ENCODE peak calls at places on chromosomes 12 and 14, in six cellular contexts. Z, K, O, C, Q and X are unnamed samples. For H3K9me3, the result is how much of the 10 kb centered on the place peaks cover.

GRCh38 chr14:99261916-99262787 is 9.8 kb downstream of the BCL11B start:
- DNase-seq in Z (no peak), K (no peak), O (no peak), C (no peak), Q (peak), X (no peak)

GRCh38 chr14:92513204-92513965 is at the start of gene RIN3:
- DNase-seq in Z (peak), K (peak), O (peak), C (no peak), Q (peak), X (peak)

GRCh38 chr12:42918387-42918786 is 328.8 kb upstream of the PRICKLE1 start:
- DNase-seq in Z (peak), K (no peak), O (no peak), C (no peak), Q (no peak), X (no peak)

GRCh38 chr12:98464155-98464554 is 51.2 kb upstream of the TMPO start:
- DNase-seq in Z (no peak), K (no peak), O (no peak), C (no peak), Q (no peak), X (no peak)

GRCh38 chr12:50685641-50686040 is 78.3 kb upstream of the ATF1 start:
- DNase-seq in Z (no peak), K (no peak), O (no peak), C (no peak), Q (no peak), X (no peak)

GRCh38 chr12:64125913-64126312 is 96.2 kb downstream of the KICS2 start:
- DNase-seq in Z (no peak), K (no peak), O (no peak), C (no peak), Q (no peak), X (no peak)

GRCh38 chr14:99649643-99650042 is 4.7 kb downstream of the HHIPL1 start:
- DNase-seq in Z (no peak), K (no peak), O (no peak), C (no peak), Q (no peak), X (no peak)

GRCh38 chr12:54173066-54173726 is 15.6 kb downstream of the SMUG1 start:
- DNase-seq in Z (no peak), K (no peak), O (peak), C (no peak), Q (peak), X (peak)

GRCh38 chr12:53989227-53990113 is 4.5 kb downstream of the HOXC10 start:
- DNase-seq in Z (no peak), K (peak), O (no peak), C (no peak), Q (no peak), X (peak)

GRCh38 chr12:10331642-10332239 is 24.1 kb downstream of the KLRD1 start:
- DNase-seq in Z (no peak), K (peak), O (no peak), C (no peak), Q (no peak), X (no peak)

GRCh38 chr14:70448633-70449032 is 3.3 kb upstream of the ADAM21 start:
- DNase-seq in Z (no peak), K (peak), O (no peak), C (no peak), Q (no peak), X (no peak)

GRCh38 chr12:42143401-42144173 is 1.1 kb downstream of the GXYLT1 start:
- DNase-seq in Z (no peak), K (peak), O (no peak), C (no peak), Q (no peak), X (no peak)

GRCh38 chr12:51403159-51403558 is 12.0 kb upstream of the GALNT6 start:
- DNase-seq in Z (no peak), K (no peak), O (no peak), C (no peak), Q (no peak), X (no peak)

GRCh38 chr12:55704824-55705780 is 2.6 kb downstream of the ITGA7 start:
- DNase-seq in Z (no peak), K (no peak), O (no peak), C (no peak), Q (no peak), X (no peak)

GRCh38 chr12:47164730-47165439 is 85.1 kb upstream of the AMIGO2 start:
- DNase-seq in Z (no peak), K (no peak), O (no peak), C (no peak), Q (no peak), X (no peak)

GRCh38 chr12:118746960-118747359 is 234.4 kb upstream of the SRRM4 start:
- DNase-seq in Z (no peak), K (no peak), O (no peak), C (no peak), Q (no peak), X (no peak)

GRCh38 chr12:128971802-128972201 is 118.5 kb downstream of the GLT1D1 start:
- DNase-seq in Z (no peak), K (no peak), O (no peak), C (no peak), Q (no peak), X (no peak)

GRCh38 chr12:89273525-89273924 is 78.8 kb downstream of the DUSP6 start:
- DNase-seq in Z (no peak), K (no peak), O (no peak), C (no peak), Q (no peak), X (no peak)

GRCh38 chr12:55743967-55744931 is 1.3 kb downstream of the GDF11 start:
- DNase-seq in Z (no peak), K (no peak), O (peak), C (no peak), Q (no peak), X (no peak)

GRCh38 chr12:108514468-108514972 is 557 bp upstream of the FICD start:
- DNase-seq in Z (no peak), K (no peak), O (no peak), C (no peak), Q (no peak), X (no peak)

GRCh38 chr12:10453144-10453543 is at the start of gene KLRC1:
- DNase-seq in Z (no peak), K (no peak), O (no peak), C (no peak), Q (no peak), X (no peak)

GRCh38 chr12:1083888-1084262 is 92.9 kb downstream of the ERC1 start:
- DNase-seq in Z (peak), K (peak), O (no peak), C (no peak), Q (no peak), X (no peak)

GRCh38 chr14:24734917-24735500 is 101.0 kb upstream of the GZMB start:
- DNase-seq in Z (no peak), K (peak), O (no peak), C (no peak), Q (peak), X (no peak)

GRCh38 chr14:84323963-84324362 is 1206.0 kb upstream of the FLRT2 start:
- DNase-seq in Z (no peak), K (no peak), O (no peak), C (no peak), Q (no peak), X (no peak)

GRCh38 chr12:108930155-108930554 is 50.3 kb downstream of the DAO start:
- DNase-seq in Z (no peak), K (no peak), O (no peak), C (no peak), Q (no peak), X (no peak)

GRCh38 chr12:25040593-25040992 is 91.7 kb upstream of the BCAT1 start:
- DNase-seq in Z (no peak), K (no peak), O (no peak), C (no peak), Q (no peak), X (no peak)

DNA sequence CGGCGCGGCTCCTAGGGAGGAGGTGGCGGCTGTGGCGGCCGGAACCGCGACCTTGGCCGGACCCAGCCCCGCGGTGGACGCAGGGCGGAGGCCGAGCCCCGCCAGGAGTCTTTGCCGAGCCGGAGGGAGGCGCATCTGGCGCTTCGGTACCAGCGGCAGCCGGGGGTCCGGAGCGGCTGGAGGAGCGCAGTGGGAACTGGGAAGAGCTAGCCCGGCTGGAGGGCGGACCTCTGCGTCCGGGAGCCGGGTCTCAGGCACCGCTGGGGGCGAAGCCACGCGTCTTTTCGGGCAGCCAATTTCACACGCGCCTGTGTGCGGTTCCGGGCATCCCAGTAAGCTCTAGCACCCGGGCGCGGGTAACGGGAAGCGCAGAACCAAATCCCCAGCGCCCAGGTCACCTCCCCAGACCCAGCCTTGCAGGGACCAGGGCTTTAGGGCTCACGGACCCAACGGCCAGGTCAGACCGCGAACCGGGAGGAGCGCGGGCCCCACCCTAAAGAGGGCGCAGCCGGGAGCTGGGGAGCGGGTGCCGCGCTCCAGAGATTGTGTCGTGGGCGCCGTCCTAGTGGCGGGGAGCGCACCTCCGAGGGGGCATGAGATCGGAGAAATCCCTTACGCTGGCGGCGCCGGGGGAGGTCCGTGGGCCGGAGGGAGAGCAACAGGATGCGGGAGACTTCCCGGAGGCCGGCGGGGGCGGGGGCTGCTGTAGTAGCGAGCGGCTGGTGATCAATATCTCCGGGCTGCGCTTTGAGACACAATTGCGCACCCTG is 89.4 kb downstream of the GALNT8 start:
- DNase-seq in Z (no peak), K (no peak), O (no peak), C (no peak), Q (no peak), X (no peak)
- H3K4me3 ChIP-seq in Z (peak), K (no peak), O (peak), C (peak), Q (peak), X (peak)

DNA sequence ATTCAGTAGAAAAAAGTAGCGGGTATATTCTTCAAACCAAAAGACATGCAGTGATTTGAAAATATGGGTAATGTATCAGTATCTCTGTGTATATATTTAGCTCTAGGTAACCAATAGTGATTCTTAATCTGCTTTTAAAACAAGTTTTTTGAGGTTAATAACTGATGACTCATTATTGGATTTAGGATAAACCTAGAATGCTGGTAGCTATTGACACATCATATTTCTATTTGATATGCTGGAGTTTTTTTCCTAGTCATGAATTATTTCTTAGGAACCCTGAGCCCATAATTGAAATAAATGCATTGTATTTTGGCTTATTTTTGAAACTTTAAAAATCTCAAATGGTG is 15.5 kb downstream of the ARF6 start:
- DNase-seq in Z (no peak), K (no peak), O (no peak), C (no peak), Q (no peak), X (no peak)
- H3K9me3 ChIP-seq in Z (under half), K (under half), O (under half), C (under half), Q (under half), X (under half)

DNA sequence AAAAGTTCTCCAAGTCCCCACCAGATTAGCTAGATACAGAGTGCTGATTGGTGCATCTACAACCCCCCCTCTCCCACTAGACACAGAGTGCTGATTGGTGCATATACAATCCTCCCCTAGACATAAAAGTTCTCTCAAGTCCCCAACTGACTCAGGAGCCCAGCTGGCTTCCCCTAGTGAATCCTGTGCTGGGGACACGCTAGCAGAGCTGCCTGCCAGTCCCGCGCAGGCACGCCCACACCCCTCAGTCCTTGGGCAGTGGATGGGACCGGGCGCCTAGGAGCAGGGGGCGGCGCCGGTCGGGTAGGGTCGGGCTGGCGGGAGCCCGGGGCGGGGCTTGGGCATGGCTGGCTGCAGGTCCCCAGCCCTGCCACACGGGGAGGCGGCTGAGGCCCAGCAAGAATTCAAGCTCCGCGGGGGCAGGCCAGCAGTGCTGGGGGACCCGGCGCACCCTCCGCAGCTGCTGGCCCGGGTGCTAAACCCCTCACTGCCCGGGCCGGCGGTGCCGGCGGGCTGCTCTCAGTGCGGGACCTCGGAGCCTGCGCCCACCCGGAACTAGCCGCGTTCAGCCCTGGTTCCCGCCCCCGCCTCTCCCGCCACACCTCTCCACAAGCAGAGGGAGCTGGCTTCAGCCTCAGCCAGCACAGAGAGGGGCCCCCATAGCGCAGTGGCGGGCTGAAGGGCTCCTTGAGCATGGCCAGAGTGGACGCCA is 64.3 kb upstream of the DDHD1 start:
- DNase-seq in Z (peak), K (peak), O (peak), C (peak), Q (peak), X (peak)
- TF ChIP-seq POLR2A in Z (peak), K (no peak), O (no peak), C (no peak), Q (no peak), X (no peak)

DNA sequence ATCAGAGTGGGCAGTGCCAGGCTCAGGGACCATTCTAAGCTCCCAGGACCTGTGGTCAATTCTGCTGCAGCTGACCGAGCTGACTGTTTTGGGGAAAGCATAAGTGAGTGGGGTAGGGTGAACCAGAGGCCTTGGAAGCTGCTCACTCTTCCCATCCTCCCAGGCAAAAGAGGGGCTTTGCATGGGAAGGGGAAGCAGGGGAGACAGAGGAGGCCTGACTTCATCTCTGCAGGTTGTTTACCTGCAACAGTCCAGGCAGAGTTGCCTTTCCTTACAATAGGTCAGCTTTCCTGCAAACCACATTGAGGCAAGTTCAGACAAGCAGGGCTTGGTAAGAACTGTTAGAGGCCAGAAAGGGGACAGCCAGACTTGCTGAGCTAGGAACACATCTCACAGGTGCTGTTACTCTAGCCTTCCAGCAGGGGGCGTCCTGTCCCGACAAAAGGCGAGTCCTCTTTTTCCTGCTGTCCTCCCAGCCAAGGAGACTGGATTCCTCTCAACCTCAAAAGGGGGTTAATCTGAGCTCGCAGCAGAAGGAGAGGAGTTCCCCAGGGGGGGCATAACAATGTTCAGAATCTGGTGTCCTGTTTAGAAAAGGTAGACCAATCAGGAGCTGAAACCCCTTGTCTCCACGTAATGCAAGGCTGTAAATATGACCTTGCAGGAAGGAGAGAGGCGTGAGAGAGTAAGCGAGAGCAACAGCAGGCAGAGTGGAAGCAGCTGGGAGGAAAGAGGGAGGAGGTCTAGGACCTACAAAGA is 4.3 kb upstream of the DHRS2 start:
- DNase-seq in Z (peak), K (peak), O (peak), C (no peak), Q (peak), X (peak)
- H3K4me3 ChIP-seq in Z (no peak), K (no peak), O (no peak), C (no peak), Q (no peak), X (no peak)

GRCh38 chr12:31585271-31585670 is 5.7 kb downstream of the DENND5B start:
- DNase-seq in Z (no peak), K (peak), O (no peak), C (no peak), Q (no peak), X (no peak)
- H3K9me3 ChIP-seq in Z (under half), K (under half), O (under half), C (under half), Q (under half), X (under half)

GRCh38 chr14:72809063-72809462 is 84.8 kb downstream of the DPF3 start:
- DNase-seq in Z (no peak), K (no peak), O (no peak), C (no peak), Q (no peak), X (peak)

GRCh38 chr14:72810201-72810600 is 83.7 kb downstream of the DPF3 start:
- DNase-seq in Z (no peak), K (no peak), O (no peak), C (no peak), Q (peak), X (no peak)

GRCh38 chr14:72815459-72815858 is 78.4 kb downstream of the DPF3 start:
- DNase-seq in Z (no peak), K (no peak), O (no peak), C (no peak), Q (no peak), X (no peak)

GRCh38 chr14:72808564-72808963 is 85.3 kb downstream of the DPF3 start:
- DNase-seq in Z (no peak), K (no peak), O (no peak), C (no peak), Q (no peak), X (no peak)

GRCh38 chr14:72812292-72812851 is 81.5 kb downstream of the DPF3 start:
- DNase-seq in Z (no peak), K (no peak), O (peak), C (no peak), Q (no peak), X (no peak)
- TF ChIP-seq POLR2A in Z (no peak), K (no peak), O (no peak), C (no peak), Q (no peak), X (no peak)

GRCh38 chr12:20214286-20214685 is 154.1 kb upstream of the PDE3A start:
- DNase-seq in Z (no peak), K (no peak), O (no peak), C (no peak), Q (no peak), X (no peak)

GRCh38 chr12:20211537-20211936 is 156.8 kb upstream of the PDE3A start:
- DNase-seq in Z (no peak), K (no peak), O (no peak), C (no peak), Q (no peak), X (no peak)

GRCh38 chr12:20213851-20214250 is 154.5 kb upstream of the PDE3A start:
- DNase-seq in Z (no peak), K (no peak), O (no peak), C (no peak), Q (no peak), X (peak)

GRCh38 chr12:20212036-20212435 is 156.3 kb upstream of the PDE3A start:
- DNase-seq in Z (no peak), K (peak), O (no peak), C (no peak), Q (no peak), X (no peak)

DNA sequence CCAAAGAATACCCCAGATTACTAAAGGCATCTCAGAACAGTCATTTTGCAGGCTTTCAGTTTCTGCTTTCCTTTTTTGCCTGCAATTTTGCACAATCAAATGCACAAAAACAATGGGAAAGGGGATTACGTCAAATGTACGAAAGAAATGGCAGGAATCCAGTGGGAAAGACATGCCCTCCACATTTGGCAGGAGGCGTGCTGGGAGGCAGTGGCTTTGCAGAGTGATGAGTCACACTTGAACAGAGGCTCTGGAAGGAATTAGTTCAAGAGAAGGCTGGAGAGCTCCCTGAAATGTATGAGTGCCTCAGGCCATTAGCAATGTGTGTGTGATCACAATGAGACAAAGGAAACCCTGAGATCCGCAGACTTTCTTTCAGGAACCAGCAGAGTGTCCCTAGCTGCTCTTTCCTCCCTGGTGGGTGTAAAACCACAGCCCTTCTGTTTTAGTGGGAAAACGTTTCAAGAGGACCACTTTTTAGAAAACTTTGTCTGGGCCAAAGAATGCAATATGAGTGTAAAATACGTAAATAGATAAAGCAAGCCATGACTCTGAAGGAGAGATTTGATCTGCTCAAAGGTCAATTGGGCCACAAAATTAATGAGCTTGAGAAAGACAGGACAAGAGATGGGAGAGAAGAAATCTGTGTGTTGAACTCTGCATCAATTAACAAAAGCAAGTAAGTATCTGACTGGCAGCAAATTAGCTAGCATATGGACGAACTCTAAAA is 155.5 kb upstream of the PDE3A start:
- DNase-seq in Z (peak), K (peak), O (peak), C (peak), Q (peak), X (peak)
- H3K4me3 ChIP-seq in Z (peak), K (peak), O (no peak), C (no peak), Q (no peak), X (peak)